ENCODE peak calls at places on chromosome 10, in seven cellular contexts. E is progenitor cell of endocrine pancreas, Q is astrocyte of the spinal cord, I is fibroblast of pulmonary artery, F is endodermal cell, S is PC-9, J is GM20000. N is an unnamed sample.

GRCh38 chr10:101828734-101829551 is 10.7 kb upstream of the OGA start:
- DNase-seq in E (no peak), Q (no peak), I (no peak), F (no peak), S (no peak), J (peak), N (no peak)

GRCh38 chr10:84267503-84268126 is 22.8 kb downstream of the RGR start:
- DNase-seq in E (no peak), Q (peak), I (peak), F (peak), S (no peak), J (peak), N (peak)

GRCh38 chr10:30051220-30051619 is 8.2 kb downstream of the JCAD start:
- DNase-seq in E (no peak), Q (no peak), I (no peak), F (no peak), S (no peak), J (no peak), N (no peak)

GRCh38 chr10:42872865-42873435 is 90.4 kb downstream of the BMS1 start:
- DNase-seq in E (no peak), Q (no peak), I (no peak), F (peak), S (no peak), J (no peak), N (no peak)

GRCh38 chr10:127849224-127849623 is 43.5 kb downstream of the CLRN3 start:
- DNase-seq in E (no peak), Q (no peak), I (no peak), F (peak), S (no peak), J (no peak), N (no peak)

GRCh38 chr10:78528749-78529204 is 495.1 kb downstream of the RPS24 start:
- DNase-seq in E (peak), Q (no peak), I (no peak), F (no peak), S (no peak), J (no peak), N (no peak)

GRCh38 chr10:62278461-62278910 is 9.8 kb upstream of the RTKN2 start:
- DNase-seq in E (no peak), Q (peak), I (peak), F (no peak), S (peak), J (no peak), N (no peak)

GRCh38 chr10:58666024-58666423 is 153.4 kb downstream of the BICC1 start:
- DNase-seq in E (no peak), Q (peak), I (no peak), F (no peak), S (no peak), J (no peak), N (no peak)

GRCh38 chr10:79202188-79203013 is 133.6 kb downstream of the ZMIZ1 start:
- DNase-seq in E (no peak), Q (peak), I (peak), F (peak), S (no peak), J (peak), N (no peak)

GRCh38 chr10:130169136-130169888 is 33.1 kb downstream of the GLRX3 start:
- DNase-seq in E (no peak), Q (peak), I (peak), F (no peak), S (no peak), J (no peak), N (no peak)

GRCh38 chr10:17200885-17201164 is 647 bp downstream of the TRDMT1 start:
- DNase-seq in E (no peak), Q (peak), I (peak), F (no peak), S (peak), J (peak), N (no peak)

GRCh38 chr10:77325233-77325537 is 312.4 kb downstream of the KCNMA1 start:
- DNase-seq in E (no peak), Q (no peak), I (no peak), F (peak), S (no peak), J (no peak), N (no peak)

GRCh38 chr10:58820862-58821559 is 308.3 kb downstream of the BICC1 start:
- DNase-seq in E (no peak), Q (peak), I (peak), F (no peak), S (peak), J (no peak), N (no peak)

GRCh38 chr10:29917311-29917710 is 142.1 kb downstream of the JCAD start:
- DNase-seq in E (no peak), Q (no peak), I (peak), F (no peak), S (no peak), J (no peak), N (no peak)

GRCh38 chr10:119153041-119153440 is 12.5 kb downstream of the SFXN4 start:
- DNase-seq in E (no peak), Q (no peak), I (no peak), F (no peak), S (no peak), J (no peak), N (no peak)

GRCh38 chr10:119153661-119154060 is 11.9 kb downstream of the SFXN4 start:
- DNase-seq in E (no peak), Q (no peak), I (no peak), F (no peak), S (no peak), J (no peak), N (no peak)

GRCh38 chr10:119149157-119149556 is 16.4 kb downstream of the SFXN4 start:
- DNase-seq in E (no peak), Q (no peak), I (no peak), F (no peak), S (no peak), J (no peak), N (no peak)

DNA sequence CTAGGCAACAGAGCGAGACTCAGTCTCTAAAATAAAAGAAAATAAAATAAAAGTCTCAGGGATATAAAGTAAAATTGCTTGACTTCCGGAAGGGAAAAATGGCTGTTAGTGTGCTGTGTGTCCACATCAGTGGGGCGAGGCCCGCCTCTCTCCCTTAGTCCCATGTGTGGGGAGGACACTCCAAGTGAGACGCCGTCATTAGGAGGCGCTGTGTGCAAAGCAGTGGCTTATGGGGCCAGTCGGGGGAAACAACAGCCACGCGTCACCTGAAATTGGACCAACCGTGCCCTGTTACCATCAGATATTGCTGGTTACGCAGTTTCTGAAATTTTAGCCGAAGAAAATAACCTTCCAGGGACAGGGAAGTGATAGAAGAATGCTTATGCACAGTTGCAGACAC is 15.8 kb downstream of the SFXN4 start:
- DNase-seq in E (no peak), Q (no peak), I (no peak), F (peak), S (no peak), J (no peak), N (no peak)
- TF ChIP-seq CTCF in E (no peak), Q (peak), I (peak), F (peak), S (no peak), J (no peak), N (no peak)

GRCh38 chr10:88522715-88523114 is 60.4 kb downstream of the RNLS start:
- DNase-seq in E (no peak), Q (no peak), I (peak), F (no peak), S (no peak), J (no peak), N (no peak)
- TF ChIP-seq CTCF in E (no peak), Q (no peak), I (no peak), F (no peak), S (no peak), J (no peak), N (no peak)

DNA sequence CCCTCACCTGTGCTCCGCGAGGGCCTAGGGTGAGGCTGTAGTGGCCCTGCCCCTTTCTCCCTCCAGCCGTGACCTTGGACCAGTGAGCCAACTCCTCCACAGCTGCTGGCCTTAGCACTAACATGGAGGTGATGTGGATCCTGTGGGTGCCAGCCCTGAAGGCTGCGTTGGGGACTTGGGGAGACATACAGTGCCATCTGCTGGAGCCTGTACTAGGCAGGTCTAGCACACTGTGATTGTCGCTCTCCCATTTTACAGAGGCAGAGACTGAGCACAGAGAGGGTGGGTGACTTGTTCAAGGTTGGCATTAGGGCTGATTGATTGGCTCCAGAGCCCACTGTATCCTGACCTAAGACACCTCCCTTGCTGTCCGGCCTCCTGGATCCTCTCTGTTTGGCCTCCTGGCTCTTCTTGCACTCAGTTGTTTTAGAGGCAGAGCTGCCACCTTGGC is 37.6 kb downstream of the PRF1 start:
- DNase-seq in E (no peak), Q (no peak), I (no peak), F (no peak), S (no peak), J (no peak), N (no peak)
- TF ChIP-seq CTCF in E (no peak), Q (peak), I (no peak), F (no peak), S (no peak), J (no peak), N (no peak)

GRCh38 chr10:86583983-86584382 is 62.4 kb upstream of the WAPL start:
- DNase-seq in E (no peak), Q (no peak), I (no peak), F (peak), S (no peak), J (peak), N (no peak)
- TF ChIP-seq CTCF in E (no peak), Q (no peak), I (no peak), F (peak), S (no peak), J (no peak), N (no peak)

DNA sequence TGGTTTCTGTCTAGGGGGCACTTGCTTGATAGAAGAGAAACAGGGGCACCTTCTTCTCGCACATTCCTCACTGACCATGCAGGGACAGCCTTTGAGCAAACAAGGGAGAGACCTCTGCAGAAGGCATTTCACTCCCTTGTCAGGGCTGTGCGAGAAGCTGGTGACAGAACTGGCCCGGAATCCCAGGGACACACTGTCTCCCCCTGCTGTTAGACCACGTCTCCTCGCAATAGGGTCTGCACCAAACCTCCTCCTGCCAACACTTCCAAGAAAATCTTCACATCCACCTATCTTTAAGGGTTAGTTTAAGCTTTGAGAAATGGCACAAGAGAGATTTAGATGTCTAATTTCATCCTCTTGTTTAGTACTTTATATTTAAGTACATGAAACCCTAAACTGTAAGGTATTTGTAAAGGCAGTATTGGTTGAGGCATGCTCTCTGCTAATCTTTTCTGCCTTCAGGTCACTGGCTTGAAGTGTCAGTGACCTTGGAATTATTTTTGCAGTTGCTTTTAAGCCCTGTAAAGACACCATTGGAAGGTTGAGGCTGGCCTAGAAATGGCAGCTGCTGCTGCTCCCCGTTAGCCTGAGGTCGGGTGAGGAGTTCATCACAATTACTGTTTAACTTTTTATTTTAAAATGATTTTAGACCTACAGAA is 37.0 kb downstream of the RBM20 start:
- DNase-seq in E (peak), Q (peak), I (peak), F (peak), S (no peak), J (peak), N (no peak)
- TF ChIP-seq CTCF in E (peak), Q (peak), I (peak), F (peak), S (no peak), J (no peak), N (peak)

GRCh38 chr10:13472359-13472758 is 56.5 kb downstream of the BEND7 start:
- DNase-seq in E (no peak), Q (no peak), I (no peak), F (no peak), S (no peak), J (no peak), N (no peak)

GRCh38 chr10:13475124-13475523 is 53.7 kb downstream of the BEND7 start:
- DNase-seq in E (no peak), Q (no peak), I (no peak), F (no peak), S (no peak), J (no peak), N (no peak)

GRCh38 chr10:13473986-13474385 is 54.8 kb downstream of the BEND7 start:
- DNase-seq in E (no peak), Q (no peak), I (no peak), F (no peak), S (no peak), J (no peak), N (no peak)

GRCh38 chr10:13470270-13470669 is 58.5 kb downstream of the BEND7 start:
- DNase-seq in E (no peak), Q (no peak), I (no peak), F (no peak), S (no peak), J (no peak), N (no peak)
- TF ChIP-seq CTCF in E (peak), Q (no peak), I (peak), F (peak), S (no peak), J (no peak), N (peak)

GRCh38 chr10:34024708-34025425 is 690.4 kb upstream of the NRP1 start:
- DNase-seq in E (no peak), Q (no peak), I (peak), F (peak), S (no peak), J (no peak), N (no peak)
- TF ChIP-seq CTCF in E (peak), Q (peak), I (no peak), F (peak), S (no peak), J (no peak), N (no peak)

GRCh38 chr10:92264249-92264648 is 26.6 kb downstream of the CPEB3 start:
- DNase-seq in E (no peak), Q (no peak), I (no peak), F (no peak), S (no peak), J (no peak), N (no peak)
- TF ChIP-seq CTCF in E (no peak), Q (no peak), I (no peak), F (no peak), S (no peak), J (no peak), N (no peak)

GRCh38 chr10:12045610-12046009 is 3.0 kb upstream of the UPF2 start:
- DNase-seq in E (no peak), Q (no peak), I (no peak), F (no peak), S (no peak), J (no peak), N (no peak)

GRCh38 chr10:12048547-12048946 is 5.9 kb upstream of the UPF2 start:
- DNase-seq in E (no peak), Q (no peak), I (no peak), F (no peak), S (no peak), J (peak), N (no peak)

GRCh38 chr10:12042409-12042796 is 206 bp downstream of the UPF2 start:
- DNase-seq in E (peak), Q (no peak), I (peak), F (no peak), S (no peak), J (peak), N (peak)

GRCh38 chr10:12041766-12042408 is 722 bp downstream of the UPF2 start:
- DNase-seq in E (no peak), Q (peak), I (peak), F (peak), S (no peak), J (peak), N (peak)

DNA sequence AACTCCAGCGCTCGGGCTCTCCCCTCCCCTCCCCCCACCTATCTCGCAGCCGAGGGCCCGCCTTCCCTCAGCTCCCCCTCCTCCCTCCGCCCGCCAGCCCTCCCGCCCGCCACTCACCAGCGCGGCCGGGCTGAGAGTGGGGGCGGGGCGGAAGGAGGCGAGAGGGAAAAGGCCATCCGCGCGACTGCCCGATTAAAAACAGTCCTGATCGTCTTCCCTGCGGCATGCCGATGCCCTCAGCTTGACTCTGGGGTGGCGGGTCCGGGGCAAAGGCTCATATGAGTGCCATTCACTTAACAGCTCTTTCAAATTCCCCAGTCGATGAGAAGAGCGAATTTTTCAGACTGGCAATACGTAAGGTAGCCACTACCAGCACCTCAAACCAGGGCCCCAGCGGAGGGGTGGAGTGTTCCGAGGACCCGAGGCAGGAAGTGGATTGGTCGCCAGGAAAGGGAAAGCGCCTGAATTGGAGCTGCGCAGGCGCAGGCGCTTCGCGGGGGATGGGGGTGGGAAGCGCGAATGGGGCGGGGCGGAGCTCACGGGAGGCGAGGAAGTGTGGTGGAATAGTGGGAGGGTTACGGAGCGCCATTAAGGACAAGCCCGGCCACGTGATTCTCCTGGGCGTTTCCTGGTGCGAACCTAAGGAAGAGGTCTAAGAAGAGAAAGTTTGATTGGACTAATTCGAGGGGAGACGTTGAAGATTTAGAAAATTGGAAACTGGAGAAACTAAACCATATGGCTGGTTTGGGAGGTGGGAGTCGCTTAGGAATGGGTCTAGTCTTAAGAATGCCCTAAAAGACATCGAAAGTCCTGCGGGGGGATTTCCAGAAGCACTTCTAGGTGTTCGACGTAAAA is at the start of gene UPF2:
- DNase-seq in E (peak), Q (peak), I (peak), F (peak), S (peak), J (peak), N (peak)
- TF ChIP-seq CTCF in E (no peak), Q (no peak), I (no peak), F (no peak), S (no peak), J (no peak), N (no peak)